ENCODE peak calls at places on chromosomes 3 and 15, in six cellular contexts. P, L, T, W, Y and K are unnamed samples.

GRCh38 chr15:77944002-77944867 is 133.3 kb downstream of the TBC1D2B start:
- DNase-seq in Y (peak; percentile 80), T (peak; percentile 88), W (peak; percentile 5), L (peak; percentile 73), P (peak; percentile 90), K (peak; percentile 16)

GRCh38 chr3:104275199-104275598 is 1091.5 kb upstream of the ALCAM start:
- DNase-seq in Y (no peak), T (no peak), L (no peak), P (no peak), W (no peak), K (no peak)

GRCh38 chr3:12227833-12228232 is 61.0 kb upstream of the PPARG start:
- DNase-seq in Y (no peak), P (no peak), T (no peak), W (no peak), L (peak; percentile 76), K (no peak)

GRCh38 chr3:34973586-34973985 is 665.7 kb upstream of the ARPP21 start:
- DNase-seq in L (no peak), P (no peak), Y (no peak), W (no peak), T (no peak), K (no peak)

GRCh38 chr15:93131485-93132075 is 42.6 kb upstream of the RGMA start:
- DNase-seq in W (no peak), L (no peak), P (no peak), T (no peak), Y (no peak), K (no peak)

GRCh38 chr3:178966299-178967183 is 105.1 kb downstream of the ZMAT3 start:
- DNase-seq in P (peak; percentile 12), T (peak; percentile 30), Y (peak; percentile 11), W (peak; percentile 10), L (peak; percentile 72), K (no peak)

GRCh38 chr3:156787926-156788663 is 38.1 kb upstream of the LEKR1 start:
- DNase-seq in L (peak; percentile 88), T (no peak), Y (no peak), W (no peak), P (no peak), K (no peak)

GRCh38 chr3:129031476-129032215 is 28.9 kb upstream of the GP9 start:
- DNase-seq in Y (no peak), P (no peak), L (no peak), W (no peak), T (no peak), K (no peak)

GRCh38 chr3:33525232-33525631 is 85.0 kb upstream of the UBP1 start:
- DNase-seq in W (no peak), P (no peak), T (no peak), Y (no peak), L (no peak), K (no peak)
- H3K9me3 ChIP-seq in W (no peaks in the 10 kb centered on the region), P (peaks cover 39% of the 10 kb centered on the region), T (no peaks in the 10 kb centered on the region), Y (no peaks in the 10 kb centered on the region), L (peaks cover 49% of the 10 kb centered on the region), K (peaks cover 5% of the 10 kb centered on the region)

DNA sequence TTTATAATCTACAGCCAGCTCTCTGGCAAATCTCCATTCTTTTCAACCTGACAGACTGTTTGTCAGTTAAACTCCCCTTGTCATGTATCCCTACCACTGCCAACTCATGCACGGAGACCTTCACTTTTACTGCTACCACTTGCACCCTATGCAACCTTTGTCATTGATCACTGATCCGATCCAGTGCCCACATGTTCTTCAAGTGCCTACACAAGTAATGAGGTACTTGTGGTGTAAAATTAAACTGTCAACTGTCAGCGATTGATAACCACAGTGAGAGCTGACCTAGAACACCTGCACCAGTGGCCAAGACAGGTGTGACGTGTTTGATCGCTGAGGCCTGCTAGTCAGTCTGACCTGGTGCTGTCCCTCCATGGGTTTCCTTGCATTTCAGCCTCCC is 55.6 kb downstream of the MECOM start:
- DNase-seq in L (no peak), Y (no peak), T (no peak), P (no peak), W (no peak), K (no peak)
- H3K9me3 ChIP-seq in L (no peaks in the 10 kb centered on the region), Y (no peaks in the 10 kb centered on the region), T (no peaks in the 10 kb centered on the region), P (no peaks in the 10 kb centered on the region), W (no peaks in the 10 kb centered on the region), K (no peaks in the 10 kb centered on the region)

GRCh38 chr15:45867281-45867680 is 232.5 kb downstream of the SQOR start:
- DNase-seq in Y (no peak), P (no peak), W (no peak), L (no peak), T (no peak), K (no peak)

GRCh38 chr15:45868109-45868691 is 233.4 kb downstream of the SQOR start:
- DNase-seq in T (no peak), P (no peak), L (no peak), Y (no peak), W (no peak), K (no peak)

GRCh38 chr15:45869034-45869668 is 234.3 kb downstream of the SQOR start:
- DNase-seq in Y (no peak), L (no peak), T (no peak), W (no peak), P (no peak), K (no peak)

GRCh38 chr15:45871121-45871855 is 236.5 kb downstream of the SQOR start:
- DNase-seq in T (no peak), W (no peak), P (no peak), Y (no peak), L (peak; percentile 19), K (no peak)
- H3K9me3 ChIP-seq in T (no peaks in the 10 kb centered on the region), W (no peaks in the 10 kb centered on the region), P (peaks cover 41% of the 10 kb centered on the region), Y (no peaks in the 10 kb centered on the region), L (no peaks in the 10 kb centered on the region), K (peaks cover 4% of the 10 kb centered on the region)

GRCh38 chr15:86494475-86494874 is 414.8 kb downstream of the AGBL1 start:
- DNase-seq in Y (no peak), T (no peak), W (no peak), P (no peak), L (no peak), K (no peak)

GRCh38 chr15:86493884-86494283 is 414.2 kb downstream of the AGBL1 start:
- DNase-seq in P (no peak), T (no peak), L (no peak), W (no peak), Y (no peak), K (no peak)

GRCh38 chr15:86489992-86490391 is 410.3 kb downstream of the AGBL1 start:
- DNase-seq in W (no peak), P (no peak), Y (no peak), T (peak; percentile 57), L (no peak), K (no peak)

DNA sequence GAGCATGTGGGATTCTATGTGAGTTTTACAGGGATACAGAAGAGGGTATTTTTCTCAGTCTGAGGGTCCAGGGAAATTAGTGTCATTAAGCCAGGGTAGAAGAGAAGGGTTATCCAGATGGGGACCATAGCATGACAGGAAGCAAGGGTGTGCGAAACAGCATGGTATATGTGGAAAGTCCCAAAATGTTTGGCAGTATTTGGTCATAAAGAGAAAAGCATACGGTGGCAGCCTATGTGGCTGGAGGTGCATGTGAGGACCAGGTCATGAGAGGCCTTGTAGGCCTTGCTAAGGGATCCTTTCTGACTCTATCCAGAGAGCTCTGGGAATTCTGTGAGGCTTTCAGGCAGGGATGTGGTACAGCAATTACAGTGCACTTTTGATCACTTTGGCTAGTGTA is 411.4 kb downstream of the AGBL1 start:
- DNase-seq in W (no peak), Y (no peak), L (no peak), P (no peak), T (no peak), K (no peak)
- H3K9me3 ChIP-seq in W (no peaks in the 10 kb centered on the region), Y (no peaks in the 10 kb centered on the region), L (no peaks in the 10 kb centered on the region), P (no peaks in the 10 kb centered on the region), T (no peaks in the 10 kb centered on the region), K (no peaks in the 10 kb centered on the region)

GRCh38 chr15:25051399-25052154 is 96.8 kb downstream of the SNRPN start:
- DNase-seq in Y (no peak), P (no peak), T (no peak), W (no peak), L (no peak), K (no peak)

GRCh38 chr15:25053000-25053815 is 98.4 kb downstream of the SNRPN start:
- DNase-seq in L (no peak), W (no peak), T (no peak), Y (no peak), P (no peak), K (no peak)

GRCh38 chr15:25054943-25055342 is 100.2 kb downstream of the SNRPN start:
- DNase-seq in T (no peak), W (no peak), Y (no peak), P (no peak), L (no peak), K (no peak)

GRCh38 chr15:25054329-25054728 is 99.5 kb downstream of the SNRPN start:
- DNase-seq in L (no peak), W (no peak), T (no peak), P (no peak), Y (no peak), K (no peak)

GRCh38 chr15:25052191-25052999 is 97.6 kb downstream of the SNRPN start:
- DNase-seq in L (no peak), W (no peak), P (no peak), Y (no peak), T (no peak), K (no peak)
- H3K9me3 ChIP-seq in L (peaks cover 98% of the 10 kb centered on the region), W (peaks cover 15% of the 10 kb centered on the region), P (peaks cover 99% of the 10 kb centered on the region), Y (peaks cover 92% of the 10 kb centered on the region), T (peaks cover 10% of the 10 kb centered on the region), K (peaks cover 48% of the 10 kb centered on the region)